ENCODE peak calls at places on chromosomes 4 and X, in five cellular contexts. One of them, this sample, is unnamed.

GRCh38 chr4:54838301-54838700 is 180.5 kb downstream of the KIT start:
- DNase-seq in mesendoderm: no peak
- DNase-seq in fibroblast of lung: no peak
- DNase-seq in H9: no peak
- DNase-seq in aorta: no peak
- DNase-seq in this sample: no peak

GRCh38 chr4:8100696-8101095 is 57.9 kb downstream of the ABLIM2 start:
- DNase-seq in mesendoderm: no peak
- DNase-seq in H9: no peak
- DNase-seq in aorta: no peak
- DNase-seq in fibroblast of lung: no peak
- DNase-seq in this sample: no peak

GRCh38 chr4:149345424-149345823 is 470.2 kb downstream of the IQCM start:
- DNase-seq in aorta: no peak
- DNase-seq in mesendoderm: no peak
- DNase-seq in fibroblast of lung: no peak
- DNase-seq in H9: no peak
- DNase-seq in this sample: no peak

GRCh38 chr4:25903905-25904747 is 9.9 kb upstream of the SMIM20 start:
- DNase-seq in mesendoderm: no peak
- DNase-seq in fibroblast of lung: no peak
- DNase-seq in H9: no peak
- DNase-seq in aorta: no peak
- DNase-seq in this sample: no peak

GRCh38 chrX:41332408-41332987 is 1.5 kb upstream of the DDX3X start:
- DNase-seq in aorta: no peak
- DNase-seq in H9: no peak
- DNase-seq in mesendoderm: peak; percentile 55
- DNase-seq in fibroblast of lung: peak; percentile 61
- DNase-seq in this sample: no peak

GRCh38 chr4:187929024-187929423 is 66.5 kb upstream of the ZFP42 start:
- DNase-seq in H9: peak; percentile 66
- DNase-seq in fibroblast of lung: no peak
- DNase-seq in mesendoderm: peak; percentile 71
- DNase-seq in aorta: no peak
- DNase-seq in this sample: no peak

GRCh38 chr4:156101571-156101970 is 147.9 kb upstream of the CTSO start:
- DNase-seq in mesendoderm: no peak
- DNase-seq in H9: no peak
- DNase-seq in fibroblast of lung: peak; percentile 73
- DNase-seq in aorta: no peak
- DNase-seq in this sample: no peak

GRCh38 chr4:25030283-25031076 is at the start of gene LGI2:
- DNase-seq in fibroblast of lung: peak; percentile 37
- DNase-seq in mesendoderm: no peak
- DNase-seq in aorta: peak; percentile 73
- DNase-seq in H9: peak; percentile 38
- DNase-seq in this sample: no peak

GRCh38 chr4:83285022-83285387 is 407 bp upstream of the COQ2 start:
- DNase-seq in fibroblast of lung: peak; percentile 55
- DNase-seq in mesendoderm: peak; percentile 19
- DNase-seq in H9: no peak
- DNase-seq in aorta: no peak
- DNase-seq in this sample: no peak

GRCh38 chrX:18886344-18887161 is 97.4 kb downstream of the PHKA2 start:
- DNase-seq in aorta: peak; percentile 86
- DNase-seq in H9: peak; percentile 76
- DNase-seq in mesendoderm: peak; percentile 80
- DNase-seq in fibroblast of lung: peak; percentile 42
- DNase-seq in this sample: peak; percentile 48

DNA sequence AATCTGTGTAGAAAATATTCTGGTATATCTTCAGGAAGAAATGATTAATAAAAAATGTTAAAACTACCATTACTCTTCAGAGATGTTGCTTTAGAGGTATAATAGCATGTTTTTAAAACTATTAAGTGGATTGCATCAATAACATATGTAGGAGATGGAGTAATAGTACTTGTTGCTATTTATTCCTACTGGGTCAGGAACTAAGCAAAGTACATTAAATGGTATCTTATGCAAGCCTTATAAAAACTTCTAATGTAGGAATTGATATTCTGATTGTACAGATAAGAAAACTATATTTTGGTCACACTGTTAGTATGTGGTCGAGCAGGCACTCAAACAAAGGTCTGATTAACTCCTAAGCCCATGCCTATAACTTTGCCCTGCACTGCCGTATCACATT is 31.4 kb upstream of the PDLIM5 start:
- DNase-seq in fibroblast of lung: no peak
- DNase-seq in aorta: no peak
- DNase-seq in H9: no peak
- DNase-seq in mesendoderm: no peak
- DNase-seq in this sample: no peak
- H3K27ac ChIP-seq in fibroblast of lung: no peak overlapping the region
- H3K27ac ChIP-seq in aorta: no peak overlapping the region
- H3K27ac ChIP-seq in H9: no peak overlapping the region
- H3K27ac ChIP-seq in mesendoderm: no peak overlapping the region
- H3K27ac ChIP-seq in this sample: no peak overlapping the region

GRCh38 chr4:176708771-176709311 is 83.9 kb downstream of the VEGFC start:
- DNase-seq in aorta: no peak
- DNase-seq in H9: no peak
- DNase-seq in fibroblast of lung: peak; percentile 3
- DNase-seq in mesendoderm: no peak
- DNase-seq in this sample: no peak

GRCh38 chr4:176709417-176709816 is 83.3 kb downstream of the VEGFC start:
- DNase-seq in mesendoderm: no peak
- DNase-seq in H9: no peak
- DNase-seq in fibroblast of lung: peak; percentile 13
- DNase-seq in aorta: no peak
- DNase-seq in this sample: no peak
- H3K4me1 ChIP-seq in mesendoderm: no peaks in the 10 kb centered on the region
- H3K4me1 ChIP-seq in H9: no peaks in the 10 kb centered on the region
- H3K4me1 ChIP-seq in fibroblast of lung: no peaks in the 10 kb centered on the region
- H3K4me1 ChIP-seq in aorta: no peaks in the 10 kb centered on the region
- H3K4me1 ChIP-seq in this sample: no peaks in the 10 kb centered on the region

GRCh38 chr4:74793757-74794340 is 474 bp downstream of the BTC start:
- DNase-seq in H9: peak; percentile 91
- DNase-seq in fibroblast of lung: peak; percentile 22
- DNase-seq in aorta: peak; percentile 71
- DNase-seq in mesendoderm: peak; percentile 84
- DNase-seq in this sample: no peak
- H3K27ac ChIP-seq in H9: no peak overlapping the region
- H3K27ac ChIP-seq in fibroblast of lung: no peak overlapping the region
- H3K27ac ChIP-seq in aorta: no peak overlapping the region
- H3K27ac ChIP-seq in mesendoderm: no peak overlapping the region
- H3K27ac ChIP-seq in this sample: no peak overlapping the region

GRCh38 chr4:91729851-91730250 is 573.9 kb upstream of the GRID2 start:
- DNase-seq in mesendoderm: no peak
- DNase-seq in fibroblast of lung: peak; percentile 3
- DNase-seq in aorta: no peak
- DNase-seq in H9: no peak
- DNase-seq in this sample: no peak
- H3K4me1 ChIP-seq in mesendoderm: no peaks in the 10 kb centered on the region
- H3K4me1 ChIP-seq in fibroblast of lung: no peaks in the 10 kb centered on the region
- H3K4me1 ChIP-seq in aorta: no peaks in the 10 kb centered on the region
- H3K4me1 ChIP-seq in H9: no peaks in the 10 kb centered on the region
- H3K4me1 ChIP-seq in this sample: no peaks in the 10 kb centered on the region

GRCh38 chr4:181838253-181838652 is 404.9 kb upstream of the TENM3 start:
- DNase-seq in H9: no peak
- DNase-seq in aorta: no peak
- DNase-seq in mesendoderm: no peak
- DNase-seq in fibroblast of lung: no peak
- DNase-seq in this sample: no peak

GRCh38 chr4:181835348-181835747 is 407.9 kb upstream of the TENM3 start:
- DNase-seq in mesendoderm: no peak
- DNase-seq in fibroblast of lung: no peak
- DNase-seq in H9: no peak
- DNase-seq in aorta: no peak
- DNase-seq in this sample: no peak

GRCh38 chr4:181830404-181831035 is 412.7 kb upstream of the TENM3 start:
- DNase-seq in fibroblast of lung: no peak
- DNase-seq in aorta: no peak
- DNase-seq in H9: no peak
- DNase-seq in mesendoderm: no peak
- DNase-seq in this sample: no peak

GRCh38 chr4:181827246-181827645 is 416.0 kb upstream of the TENM3 start:
- DNase-seq in mesendoderm: no peak
- DNase-seq in fibroblast of lung: no peak
- DNase-seq in aorta: no peak
- DNase-seq in H9: no peak
- DNase-seq in this sample: no peak

GRCh38 chr4:181832305-181832704 is 410.9 kb upstream of the TENM3 start:
- DNase-seq in aorta: no peak
- DNase-seq in mesendoderm: no peak
- DNase-seq in H9: no peak
- DNase-seq in fibroblast of lung: no peak
- DNase-seq in this sample: no peak
- H3K27ac ChIP-seq in aorta: no peak overlapping the region
- H3K27ac ChIP-seq in mesendoderm: no peak overlapping the region
- H3K27ac ChIP-seq in H9: no peak overlapping the region
- H3K27ac ChIP-seq in fibroblast of lung: no peak overlapping the region
- H3K27ac ChIP-seq in this sample: no peak overlapping the region

DNA sequence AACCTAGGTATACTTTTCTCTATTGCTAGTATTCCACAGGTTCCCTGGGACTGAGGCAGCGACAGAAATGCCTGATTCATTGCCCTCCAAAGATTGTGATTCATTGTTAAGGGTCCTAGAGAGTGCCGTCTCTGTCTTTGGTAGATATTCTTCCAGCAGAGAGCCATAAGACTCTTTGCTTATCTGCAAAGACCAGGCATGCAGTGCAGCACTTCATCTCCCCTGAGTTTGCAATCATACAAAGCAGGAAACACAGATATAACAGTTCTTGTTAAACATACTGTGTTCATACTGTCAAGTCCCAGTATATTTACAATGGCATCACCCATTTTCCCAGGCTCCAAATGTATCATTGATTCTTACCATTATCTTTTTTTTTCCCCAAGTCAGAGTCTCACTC is 47.7 kb downstream of the KLF8 start:
- DNase-seq in mesendoderm: no peak
- DNase-seq in aorta: no peak
- DNase-seq in H9: no peak
- DNase-seq in fibroblast of lung: no peak
- DNase-seq in this sample: no peak
- H3K4me1 ChIP-seq in mesendoderm: no peaks in the 10 kb centered on the region
- H3K4me1 ChIP-seq in aorta: no peaks in the 10 kb centered on the region
- H3K4me1 ChIP-seq in H9: no peaks in the 10 kb centered on the region
- H3K4me1 ChIP-seq in fibroblast of lung: no peaks in the 10 kb centered on the region
- H3K4me1 ChIP-seq in this sample: peaks cover 6% of the 10 kb centered on the region